ENCODE peak calls at places on chromosomes 4 and X, in nine cellular contexts. X is A549, H is esophagus muscularis mucosa, G is suprapubic skin, U is transverse colon, R is stomach, K is HepG2, D is GM12878, W is sigmoid colon. E is an unnamed sample.

GRCh38 chrX:67614006-67614405 is 70.2 kb downstream of the AR start:
- DNase-seq in X (no peak), H (no peak), G (no peak), U (no peak), R (no peak), K (no peak), D (no peak), W (no peak), E (no peak)

GRCh38 chr4:134687646-134688628 is 486.3 kb upstream of the PABPC4L start:
- DNase-seq in X (no peak), H (no peak), G (no peak), U (no peak), R (no peak), K (no peak), D (no peak), W (no peak), E (no peak)

GRCh38 chr4:144687466-144687865 is 41.5 kb downstream of the HHIP start:
- DNase-seq in X (no peak), H (no peak), G (no peak), U (no peak), R (no peak), K (no peak), D (no peak), W (no peak), E (no peak)

GRCh38 chr4:149706942-149707341 is 108.7 kb downstream of the IQCM start:
- DNase-seq in X (no peak), H (no peak), G (no peak), U (no peak), R (no peak), K (no peak), D (no peak), W (no peak), E (no peak)

GRCh38 chr4:72558655-72559054 is 10.4 kb downstream of the ADAMTS3 start:
- DNase-seq in X (no peak), H (no peak), G (no peak), U (no peak), R (no peak), K (no peak), D (no peak), W (no peak), E (no peak)

GRCh38 chr4:142369141-142369540 is 477.0 kb downstream of the INPP4B start:
- DNase-seq in X (no peak), H (no peak), G (no peak), U (no peak), R (no peak), K (no peak), D (no peak), W (no peak), E (no peak)

GRCh38 chr4:47469951-47470350 is 6.4 kb upstream of the COMMD8 start:
- DNase-seq in X (no peak), H (no peak), G (no peak), U (no peak), R (no peak), K (no peak), D (no peak), W (no peak), E (no peak)

GRCh38 chr4:123116412-123116811 is 194.0 kb upstream of the NUDT6 start:
- DNase-seq in X (no peak), H (no peak), G (no peak), U (no peak), R (no peak), K (peak), D (no peak), W (no peak), E (no peak)

GRCh38 chr4:99845708-99846469 is 29.3 kb downstream of the DAPP1 start:
- DNase-seq in X (no peak), H (no peak), G (no peak), U (no peak), R (no peak), K (no peak), D (no peak), W (no peak), E (no peak)

GRCh38 chr4:186554890-186555827 is at the start of gene MTNR1A:
- DNase-seq in X (peak), H (peak), G (no peak), U (peak), R (no peak), K (no peak), D (no peak), W (no peak), E (no peak)

GRCh38 chr4:56613101-56613862 is 67.8 kb downstream of the HOPX start:
- DNase-seq in X (peak), H (no peak), G (no peak), U (no peak), R (no peak), K (peak), D (no peak), W (no peak), E (no peak)

GRCh38 chr4:81913427-81913878 is 441.7 kb upstream of the RASGEF1B start:
- DNase-seq in X (peak), H (no peak), G (no peak), U (peak), R (peak), K (peak), D (no peak), W (no peak), E (no peak)

GRCh38 chr4:68962868-68963267 is 11.3 kb upstream of the UGT2A3 start:
- DNase-seq in X (no peak), H (no peak), G (no peak), U (no peak), R (no peak), K (no peak), D (no peak), W (no peak), E (no peak)

GRCh38 chrX:97858592-97858991 is 974.9 kb downstream of the RPA4 start:
- DNase-seq in X (no peak), H (no peak), G (no peak), U (no peak), R (no peak), K (no peak), D (no peak), W (no peak), E (no peak)

GRCh38 chr4:52726821-52727580 is 24.2 kb downstream of the ERVMER34-1 start:
- DNase-seq in X (no peak), H (no peak), G (no peak), U (no peak), R (no peak), K (no peak), D (no peak), W (no peak), E (no peak)

GRCh38 chr4:38980903-38981676 is 51.1 kb downstream of the TMEM156 start:
- DNase-seq in X (no peak), H (no peak), G (no peak), U (no peak), R (no peak), K (peak), D (peak), W (no peak), E (no peak)

GRCh38 chr4:38985363-38986065 is 46.7 kb downstream of the TMEM156 start:
- DNase-seq in X (no peak), H (no peak), G (no peak), U (no peak), R (no peak), K (no peak), D (no peak), W (no peak), E (no peak)

GRCh38 chr4:38983756-38984647 is 48.2 kb downstream of the TMEM156 start:
- DNase-seq in X (no peak), H (no peak), G (no peak), U (no peak), R (no peak), K (peak), D (no peak), W (no peak), E (no peak)

GRCh38 chr4:38979511-38980230 is 52.5 kb downstream of the TMEM156 start:
- DNase-seq in X (no peak), H (no peak), G (no peak), U (no peak), R (no peak), K (no peak), D (no peak), W (no peak), E (no peak)

GRCh38 chr4:38982356-38983095 is 49.7 kb downstream of the TMEM156 start:
- DNase-seq in X (no peak), H (no peak), G (no peak), U (no peak), R (no peak), K (no peak), D (no peak), W (no peak), E (no peak)
- TF ChIP-seq EP300 in X (no peak), H (no peak), G (no peak), U (no peak), R (no peak), K (no peak), D (no peak), W (no peak), E (no peak)

DNA sequence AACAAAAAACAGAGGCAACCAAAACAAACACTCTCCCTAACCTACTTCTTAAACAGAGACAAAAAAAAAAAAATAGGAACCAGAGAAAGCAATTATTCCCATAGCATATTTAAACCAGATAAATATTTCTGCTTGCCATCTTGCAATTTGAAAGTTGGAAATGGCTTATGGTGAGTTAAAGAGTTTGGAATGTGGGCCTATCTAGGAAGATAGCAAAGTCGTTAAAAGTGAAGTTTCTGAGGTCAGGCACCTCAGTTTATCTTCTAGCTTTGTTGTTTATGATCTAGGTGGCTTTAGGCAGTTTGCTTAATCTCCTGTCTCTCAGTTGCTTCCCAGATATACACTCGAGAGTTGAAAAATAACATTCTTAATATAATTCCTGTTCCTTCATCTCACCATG is 284.2 kb downstream of the KCNIP4 start:
- DNase-seq in X (no peak), H (no peak), G (no peak), U (no peak), R (no peak), K (no peak), D (no peak), W (no peak), E (no peak)
- TF ChIP-seq POLR2A in X (no peak), H (no peak), G (no peak), U (no peak), R (no peak), K (no peak), D (no peak), W (no peak), E (no peak)

GRCh38 chr4:147736458-147736857 is 4.6 kb downstream of the ARHGAP10 start:
- DNase-seq in X (no peak), H (no peak), G (no peak), U (no peak), R (no peak), K (no peak), D (no peak), W (no peak), E (no peak)

GRCh38 chr4:147737623-147738022 is 5.7 kb downstream of the ARHGAP10 start:
- DNase-seq in X (no peak), H (no peak), G (no peak), U (no peak), R (no peak), K (no peak), D (no peak), W (no peak), E (no peak)

GRCh38 chr4:147739239-147739823 is 7.4 kb downstream of the ARHGAP10 start:
- DNase-seq in X (no peak), H (no peak), G (no peak), U (no peak), R (no peak), K (no peak), D (no peak), W (no peak), E (no peak)

GRCh38 chr4:147740176-147740575 is 8.3 kb downstream of the ARHGAP10 start:
- DNase-seq in X (no peak), H (no peak), G (no peak), U (no peak), R (no peak), K (no peak), D (no peak), W (no peak), E (no peak)

DNA sequence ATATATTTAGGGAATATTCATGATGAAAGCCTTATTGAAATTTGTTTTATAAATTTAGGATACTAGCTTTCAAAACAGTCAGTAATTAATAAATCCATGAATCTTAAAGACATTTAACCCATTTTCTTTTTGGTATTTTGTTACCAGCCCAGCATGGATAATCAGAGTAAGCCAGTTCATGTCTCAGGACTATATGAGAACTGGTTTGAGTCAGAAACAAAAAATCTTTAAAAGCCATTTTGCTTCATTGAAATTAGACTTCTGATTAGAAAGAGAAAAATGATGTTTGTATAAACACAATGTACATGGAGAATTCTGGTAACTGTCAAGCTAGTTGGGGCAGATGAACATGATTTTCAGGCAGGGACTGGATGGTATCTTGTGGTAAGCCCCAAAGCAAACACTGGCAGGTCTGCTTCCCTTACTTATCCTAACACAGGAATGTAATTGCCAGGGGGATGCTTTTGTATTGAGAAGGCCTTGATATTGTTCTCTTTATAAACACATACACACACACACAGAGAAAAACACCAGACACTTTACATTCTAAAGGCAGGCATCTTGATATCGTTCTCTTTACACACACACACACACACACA is 9.4 kb downstream of the ARHGAP10 start:
- DNase-seq in X (no peak), H (no peak), G (no peak), U (no peak), R (no peak), K (no peak), D (no peak), W (no peak), E (no peak)
- TF ChIP-seq EP300 in X (no peak), H (no peak), G (no peak), U (no peak), R (no peak), K (no peak), D (no peak), W (no peak), E (no peak)

GRCh38 chr4:153713840-153714239 is 29.8 kb downstream of the TLR2 start:
- DNase-seq in X (no peak), H (no peak), G (no peak), U (no peak), R (no peak), K (no peak), D (no peak), W (no peak), E (no peak)
- TF ChIP-seq POLR2A in X (no peak), H (no peak), G (no peak), U (no peak), R (no peak), K (no peak), D (no peak), W (no peak), E (no peak)

DNA sequence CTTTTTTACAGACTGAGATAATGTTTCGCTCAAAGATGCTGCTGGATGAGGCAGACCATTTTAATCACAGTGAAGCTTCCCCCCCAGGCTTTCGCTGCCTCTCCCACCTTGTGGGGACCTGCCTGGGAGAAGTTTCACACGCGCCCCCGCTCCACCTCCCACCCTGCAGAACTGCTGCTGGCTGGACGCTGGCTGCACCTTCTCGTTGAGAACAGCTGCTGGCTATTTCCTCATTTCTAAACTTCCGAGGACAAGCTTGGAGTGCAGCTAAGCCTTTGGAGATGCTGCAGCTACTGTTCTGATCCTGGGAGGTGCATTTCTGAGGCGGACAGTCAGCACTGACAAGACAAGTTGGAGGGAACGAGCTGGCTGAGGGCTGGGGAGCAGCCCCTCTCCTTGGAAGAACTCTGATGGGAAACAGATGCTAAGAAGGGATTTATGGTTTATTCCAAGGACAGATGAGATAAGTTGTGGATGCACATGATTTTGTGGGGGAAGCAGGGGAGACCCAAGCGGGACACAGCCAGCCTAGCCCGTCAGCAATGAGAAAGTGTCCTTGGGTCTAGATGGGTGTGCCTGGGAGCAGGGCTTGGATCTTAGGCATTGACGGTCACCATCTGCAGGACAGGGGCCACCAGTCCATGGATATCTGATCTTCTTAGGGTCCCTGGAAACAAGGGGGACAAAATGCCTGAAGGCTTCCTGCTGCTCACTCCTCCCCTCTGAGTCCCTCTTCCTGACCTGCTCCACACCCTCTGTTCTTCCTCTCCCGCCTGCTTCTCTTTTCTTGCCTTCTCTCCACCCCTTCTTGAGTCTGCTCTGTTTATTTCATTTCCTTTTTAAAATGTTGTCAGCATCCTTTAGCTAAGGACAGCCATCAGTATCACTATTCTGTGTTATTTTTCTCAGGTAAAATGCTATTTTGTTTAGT is 298.2 kb downstream of the RAPGEF2 start:
- DNase-seq in X (no peak), H (no peak), G (no peak), U (no peak), R (no peak), K (no peak), D (no peak), W (no peak), E (no peak)
- TF ChIP-seq EP300 in X (no peak), H (no peak), G (no peak), U (no peak), R (no peak), K (no peak), D (no peak), W (no peak), E (no peak)

GRCh38 chr4:139454111-139454600 is at the start of gene RAB33B:
- DNase-seq in X (no peak), H (no peak), G (peak), U (no peak), R (no peak), K (no peak), D (no peak), W (no peak), E (peak)
- TF ChIP-seq POLR2A in X (no peak), H (peak), G (no peak), U (peak), R (no peak), K (no peak), D (no peak), W (peak), E (peak)

GRCh38 chr4:36533944-36534343 is 252.5 kb downstream of the DTHD1 start:
- DNase-seq in X (no peak), H (no peak), G (no peak), U (no peak), R (no peak), K (no peak), D (no peak), W (no peak), E (no peak)
- TF ChIP-seq EP300 in X (no peak), H (no peak), G (no peak), U (no peak), R (no peak), K (no peak), D (no peak), W (no peak), E (no peak)

GRCh38 chr4:22235798-22236197 is 280.1 kb downstream of the ADGRA3 start:
- DNase-seq in X (no peak), H (no peak), G (no peak), U (no peak), R (no peak), K (no peak), D (no peak), W (no peak), E (no peak)

GRCh38 chr4:22237155-22237751 is 278.6 kb downstream of the ADGRA3 start:
- DNase-seq in X (peak), H (no peak), G (no peak), U (peak), R (peak), K (peak), D (no peak), W (no peak), E (no peak)

GRCh38 chr4:22238742-22239141 is 277.1 kb downstream of the ADGRA3 start:
- DNase-seq in X (peak), H (no peak), G (no peak), U (peak), R (no peak), K (peak), D (no peak), W (no peak), E (no peak)

GRCh38 chr4:22240814-22241213 is 275.1 kb downstream of the ADGRA3 start:
- DNase-seq in X (no peak), H (no peak), G (no peak), U (no peak), R (no peak), K (no peak), D (no peak), W (no peak), E (no peak)

DNA sequence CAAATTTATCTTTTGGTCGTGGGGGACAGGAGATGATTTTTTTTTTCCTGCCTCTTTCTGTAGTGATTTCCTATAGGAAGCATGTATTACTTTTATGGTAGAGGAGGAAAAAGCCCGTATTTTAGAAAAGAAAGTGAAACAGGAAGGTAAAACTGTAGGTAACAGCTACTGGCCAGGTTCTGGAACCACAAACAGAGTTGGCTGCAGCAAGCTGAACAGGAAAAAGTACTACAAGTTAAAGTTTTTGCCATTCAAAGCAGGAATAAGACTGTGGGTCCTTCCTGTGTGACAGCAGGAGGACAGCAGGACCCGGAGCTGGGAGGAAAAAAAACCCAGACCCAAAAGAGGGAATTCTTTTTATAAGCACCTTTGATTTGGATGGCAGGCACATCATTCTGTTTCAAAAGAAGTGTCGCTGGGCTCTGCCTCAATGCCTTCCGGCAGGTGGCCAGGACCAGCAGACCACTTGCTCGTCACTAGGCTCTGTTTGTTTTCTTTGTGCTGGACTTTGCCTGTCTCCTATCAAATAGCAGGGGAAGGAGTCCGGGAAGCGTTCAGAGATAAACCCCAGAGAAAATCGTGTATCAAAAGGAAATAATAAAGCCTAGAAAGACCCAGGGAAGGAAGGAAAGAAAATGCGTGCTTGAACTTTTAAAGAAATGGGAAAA is 277.9 kb downstream of the ADGRA3 start:
- DNase-seq in X (no peak), H (no peak), G (no peak), U (peak), R (no peak), K (peak), D (no peak), W (no peak), E (no peak)
- TF ChIP-seq POLR2A in X (no peak), H (no peak), G (no peak), U (no peak), R (no peak), K (no peak), D (no peak), W (no peak), E (no peak)